ENCODE peak calls at places on chromosomes 12 and 14, in four cellular contexts. C, D, X and O are unnamed samples.
A peak's percentile ranks its signal among the peaks of the same experiment; 100 is the strongest.

GRCh38 chr12:42326466-42327226 is 679 bp downstream of the PPHLN1 start:
- DNase-seq in C (peak; percentile 10), D (peak; percentile 35), X (no peak), O (peak; percentile 1)

GRCh38 chr14:96213871-96214465 is 9.3 kb downstream of the BDKRB2 start:
- DNase-seq in C (no peak), D (no peak), X (no peak), O (no peak)

GRCh38 chr12:132178801-132179401 is 34.6 kb downstream of the NOC4L start:
- DNase-seq in C (no peak), D (no peak), X (no peak), O (no peak)

GRCh38 chr14:30191639-30192279 is 264.1 kb upstream of the PRKD1 start:
- DNase-seq in C (no peak), D (peak; percentile 19), X (no peak), O (no peak)

GRCh38 chr14:23093993-23094665 is 807 bp downstream of the ACIN1 start:
- DNase-seq in C (no peak), D (no peak), X (no peak), O (no peak)

GRCh38 chr12:56271031-56271430 is 4.3 kb downstream of the COQ10A start:
- DNase-seq in C (no peak), D (peak; percentile 34), X (no peak), O (no peak)

GRCh38 chr14:102539544-102540309 is 30.2 kb upstream of the ANKRD9 start:
- DNase-seq in C (peak; percentile 78), D (peak; percentile 80), X (no peak), O (peak; percentile 99)

GRCh38 chr14:75252254-75252837 is 26.3 kb upstream of the FOS start:
- DNase-seq in C (no peak), D (no peak), X (no peak), O (no peak)

GRCh38 chr14:58752782-58753181 is 115.0 kb downstream of the DACT1 start:
- DNase-seq in C (no peak), D (no peak), X (peak; percentile 66), O (peak; percentile 52)

GRCh38 chr12:113860059-113860820 is 105.9 kb downstream of the RBM19 start:
- DNase-seq in C (no peak), D (no peak), X (no peak), O (peak; percentile 16)

GRCh38 chr12:1463073-1463905 is 131.1 kb downstream of the FBXL14 start:
- DNase-seq in C (no peak), D (no peak), X (no peak), O (no peak)